ENCODE peak calls at places on chromosomes 2 and 18, in six cellular contexts. E, N, J, Q, X and T are unnamed samples.
A peak's percentile ranks its signal among the peaks of the same experiment; 100 is the strongest.

GRCh38 chr2:208406474-208407451 is at the start of gene PTH2R:
- ATAC-seq in E (no peak), Q (no peak), X (no peak), J (peak; percentile 62), N (peak; percentile 32), T (no peak)

GRCh38 chr18:74868461-74868860 is 270.8 kb downstream of the ZNF407 start:
- ATAC-seq in J (no peak), N (no peak), X (no peak), E (no peak), Q (peak; percentile 81), T (no peak)

GRCh38 chr18:22900558-22901183 is 32.5 kb upstream of the RBBP8 start:
- ATAC-seq in Q (peak; percentile 84), N (peak; percentile 34), E (no peak), J (no peak), X (no peak), T (no peak)

GRCh38 chr18:48254077-48254602 is 155.0 kb downstream of the ZBTB7C start:
- ATAC-seq in E (no peak), J (no peak), Q (no peak), N (no peak), X (no peak), T (no peak)

GRCh38 chr2:233746475-233747282 is 13.4 kb upstream of the UGT1A1 start:
- ATAC-seq in E (no peak), X (no peak), Q (no peak), J (no peak), N (no peak), T (no peak)

GRCh38 chr2:80288576-80288975 is 16.0 kb downstream of the LRRTM1 start:
- ATAC-seq in N (no peak), J (no peak), Q (peak; percentile 81), E (no peak), X (no peak), T (no peak)

GRCh38 chr2:215967590-215968373 is 45.6 kb downstream of the MREG start:
- ATAC-seq in Q (no peak), N (peak; percentile 62), J (no peak), X (no peak), E (no peak), T (no peak)

GRCh38 chr2:231933916-231934401 is 7.8 kb upstream of the NPPC start:
- ATAC-seq in Q (peak; percentile 14), X (no peak), N (peak; percentile 30), E (no peak), J (no peak), T (no peak)

GRCh38 chr2:118197011-118197695 is 108.9 kb downstream of the INSIG2 start:
- ATAC-seq in E (no peak), Q (no peak), J (peak; percentile 61), N (peak; percentile 36), X (peak; percentile 58), T (no peak)

GRCh38 chr2:100959225-100959880 is 42.7 kb upstream of the RPL31 start:
- ATAC-seq in X (no peak), E (no peak), Q (no peak), J (no peak), N (no peak), T (no peak)

GRCh38 chr2:29223851-29224692 is 108.9 kb downstream of the CLIP4 start:
- ATAC-seq in J (no peak), N (no peak), E (no peak), Q (peak; percentile 83), X (no peak), T (peak; percentile 77)

GRCh38 chr2:33216508-33217182 is 259.8 kb upstream of the RASGRP3 start:
- ATAC-seq in X (no peak), J (peak; percentile 35), E (no peak), Q (peak; percentile 91), N (peak; percentile 22), T (peak; percentile 77)

GRCh38 chr18:23178201-23178600 is 42.9 kb downstream of the CABLES1 start:
- ATAC-seq in E (no peak), Q (no peak), X (no peak), J (no peak), N (no peak), T (no peak)

GRCh38 chr2:42566006-42566405 is 2.4 kb upstream of the MTA3 start:
- ATAC-seq in Q (no peak), X (no peak), N (no peak), E (no peak), J (no peak), T (no peak)

GRCh38 chr18:48934708-48935432 is 15.9 kb downstream of the SMAD7 start:
- ATAC-seq in E (peak; percentile 5), N (no peak), X (no peak), J (peak; percentile 26), Q (peak; percentile 81), T (peak; percentile 29)

GRCh38 chr2:10709290-10709939 is 12.0 kb upstream of the ATP6V1C2 start:
- ATAC-seq in Q (peak; percentile 53), J (no peak), X (no peak), N (no peak), E (no peak), T (no peak)

GRCh38 chr2:621303-622099 is 55.7 kb downstream of the TMEM18 start:
- ATAC-seq in N (no peak), Q (no peak), J (no peak), X (no peak), E (no peak), T (no peak)

GRCh38 chr2:47086054-47086471 is 69.0 kb downstream of the STPG4 start:
- ATAC-seq in Q (peak; percentile 11), X (no peak), N (no peak), E (no peak), J (no peak), T (peak; percentile 17)

GRCh38 chr2:46552528-46552927 is 73.2 kb downstream of the TMEM247 start:
- ATAC-seq in N (no peak), Q (no peak), X (no peak), E (no peak), J (no peak), T (no peak)

GRCh38 chr2:95329891-95330822 is 33.0 kb downstream of the KCNIP3 start:
- ATAC-seq in X (no peak), E (no peak), J (no peak), Q (peak; percentile 87), N (no peak), T (no peak)

GRCh38 chr2:4381773-4382172 is 678.4 kb downstream of the DCDC2C start:
- ATAC-seq in X (no peak), Q (no peak), E (no peak), J (no peak), N (no peak), T (no peak)

GRCh38 chr18:11561293-11561692 is 48.1 kb upstream of the SLC35G4 start:
- ATAC-seq in Q (no peak), J (no peak), E (no peak), N (no peak), X (no peak), T (no peak)

GRCh38 chr2:6602471-6602870 is 263.2 kb downstream of the CMPK2 start:
- ATAC-seq in N (no peak), X (no peak), J (no peak), E (no peak), Q (no peak), T (no peak)

GRCh38 chr2:233451950-233452349 is 97.7 kb downstream of the DGKD start:
- ATAC-seq in X (no peak), J (no peak), E (no peak), N (no peak), Q (no peak), T (no peak)

GRCh38 chr2:46363535-46364170 is 66.4 kb downstream of the EPAS1 start:
- ATAC-seq in Q (peak; percentile 29), X (peak; percentile 94), N (peak; percentile 90), E (no peak), J (peak; percentile 83), T (no peak)

GRCh38 chr2:6806605-6807004 is 59.1 kb downstream of the CMPK2 start:
- ATAC-seq in J (no peak), X (no peak), E (no peak), N (no peak), Q (no peak), T (no peak)